ENCODE peak calls at places on chromosomes 13 and 19, in nine cellular contexts. A, R, U, O, E, I, H, K and P are unnamed samples.

GRCh38 chr13:50580684-50581305 is 262.7 kb downstream of the DLEU7 start:
- DNase-seq in A (peak; percentile 34), R (no peak), U (no peak), O (peak; percentile 51), E (no peak), I (no peak), H (no peak), K (peak; percentile 60), P (no peak)

GRCh38 chr19:2727640-2727944 is 6.4 kb upstream of the DIRAS1 start:
- DNase-seq in A (no peak), R (no peak), U (no peak), O (no peak), E (no peak), I (no peak), H (no peak), K (no peak), P (no peak)

GRCh38 chr19:56109216-56109615 is 11.9 kb downstream of the ZNF787 start:
- DNase-seq in A (peak; percentile 23), R (no peak), U (no peak), O (no peak), E (no peak), I (no peak), H (no peak), K (peak; percentile 21), P (peak; percentile 30)

GRCh38 chr19:10007811-10008211 is 2.5 kb downstream of the COL5A3 start:
- DNase-seq in A (peak; percentile 81), R (no peak), U (no peak), O (no peak), E (no peak), I (no peak), H (no peak), K (peak; percentile 77), P (no peak)

GRCh38 chr13:48110132-48110868 is 15.4 kb upstream of the MED4 start:
- DNase-seq in A (no peak), R (no peak), U (no peak), O (no peak), E (no peak), I (no peak), H (no peak), K (no peak), P (no peak)

GRCh38 chr19:995051-995827 is 5.0 kb upstream of the GRIN3B start:
- DNase-seq in A (no peak), R (no peak), U (no peak), O (no peak), E (no peak), I (no peak), H (no peak), K (no peak), P (no peak)

GRCh38 chr13:33794576-33794975 is 23.4 kb upstream of the RFC3 start:
- DNase-seq in A (no peak), R (no peak), U (no peak), O (no peak), E (no peak), I (no peak), H (no peak), K (no peak), P (no peak)

GRCh38 chr19:38711726-38712153 is 32.5 kb downstream of the CAPN12 start:
- DNase-seq in A (peak; percentile 82), R (no peak), U (no peak), O (peak; percentile 86), E (no peak), I (no peak), H (no peak), K (peak; percentile 70), P (no peak)

GRCh38 chr19:38425810-38426466 is at the start of gene RASGRP4:
- DNase-seq in A (no peak), R (peak; percentile 49), U (peak; percentile 49), O (no peak), E (no peak), I (no peak), H (peak; percentile 25), K (no peak), P (no peak)

GRCh38 chr13:73677041-73677589 is 457.1 kb downstream of the KLF12 start:
- DNase-seq in A (no peak), R (no peak), U (no peak), O (no peak), E (no peak), I (no peak), H (no peak), K (peak; percentile 30), P (no peak)

GRCh38 chr19:19263886-19264487 is 9.1 kb downstream of the TM6SF2 start:
- DNase-seq in A (no peak), R (no peak), U (no peak), O (no peak), E (no peak), I (no peak), H (no peak), K (no peak), P (no peak)

GRCh38 chr13:50365683-50366391 is 350.6 kb downstream of the KCNRG start:
- DNase-seq in A (no peak), R (peak; percentile 51), U (peak; percentile 26), O (no peak), E (no peak), I (no peak), H (peak; percentile 50), K (no peak), P (no peak)

GRCh38 chr19:22882797-22883196 is 50.7 kb downstream of the ZNF723 start:
- DNase-seq in A (no peak), R (no peak), U (no peak), O (no peak), E (no peak), I (no peak), H (peak; percentile 9), K (no peak), P (peak; percentile 4)

GRCh38 chr13:91308299-91308698 is 39.2 kb upstream of the MIR17HG start:
- DNase-seq in A (no peak), R (no peak), U (no peak), O (no peak), E (no peak), I (no peak), H (no peak), K (no peak), P (no peak)

GRCh38 chr19:55333870-55334269 is 5.8 kb upstream of the KMT5C start:
- DNase-seq in A (no peak), R (no peak), U (no peak), O (no peak), E (no peak), I (no peak), H (no peak), K (no peak), P (no peak)

GRCh38 chr13:36870050-36870692 is 49.9 kb downstream of the SMAD9 start:
- DNase-seq in A (no peak), R (no peak), U (no peak), O (no peak), E (no peak), I (no peak), H (no peak), K (no peak), P (no peak)

GRCh38 chr13:38090913-38091312 is 221.3 kb upstream of the TRPC4 start:
- DNase-seq in A (no peak), R (no peak), U (no peak), O (no peak), E (no peak), I (no peak), H (no peak), K (no peak), P (no peak)

GRCh38 chr13:110829486-110829885 is 85.4 kb downstream of the ANKRD10 start:
- DNase-seq in A (no peak), R (no peak), U (no peak), O (no peak), E (no peak), I (no peak), H (no peak), K (no peak), P (no peak)

GRCh38 chr19:33794578-33795369 is 1.9 kb upstream of the KCTD15 start:
- DNase-seq in A (no peak), R (no peak), U (no peak), O (no peak), E (no peak), I (no peak), H (no peak), K (no peak), P (no peak)

GRCh38 chr13:111629933-111630332 is 309.5 kb downstream of the TEX29 start:
- DNase-seq in A (no peak), R (no peak), U (no peak), O (no peak), E (no peak), I (no peak), H (no peak), K (no peak), P (no peak)

GRCh38 chr13:99370476-99371272 is 63.5 kb upstream of the GPR183 start:
- DNase-seq in A (no peak), R (no peak), U (no peak), O (no peak), E (no peak), I (no peak), H (no peak), K (no peak), P (no peak)

GRCh38 chr13:110259651-110260050 is 47.3 kb downstream of the COL4A1 start:
- DNase-seq in A (no peak), R (no peak), U (no peak), O (no peak), E (no peak), I (no peak), H (no peak), K (no peak), P (no peak)

GRCh38 chr19:53076984-53077383 is 26.2 kb downstream of the ZNF160 start:
- DNase-seq in A (peak; percentile 49), R (no peak), U (no peak), O (no peak), E (no peak), I (peak; percentile 42), H (no peak), K (peak; percentile 3), P (peak; percentile 54)

GRCh38 chr13:108269601-108270328 is at the start of gene TNFSF13B:
- DNase-seq in A (peak; percentile 48), R (peak; percentile 59), U (peak; percentile 18), O (no peak), E (peak; percentile 7), I (no peak), H (peak; percentile 16), K (no peak), P (peak; percentile 47)

GRCh38 chr19:29806098-29806866 is 5.5 kb upstream of the CCNE1 start:
- DNase-seq in A (peak; percentile 72), R (no peak), U (no peak), O (no peak), E (no peak), I (no peak), H (no peak), K (peak; percentile 13), P (peak; percentile 24)